ENCODE peak calls at places on chromosome 14, in six cellular contexts. X is psoas muscle, U is pancreas, Q is ovary, V is MM.1S, A is sigmoid colon. N is an unnamed sample. For H3K4me1, the result is how much of the 10 kb centered on the place peaks cover.

GRCh38 chr14:55942101-55942645 is 176.0 kb upstream of the PELI2 start:
- DNase-seq in X (no peak), U (no peak), Q (no peak), V (no peak), A (no peak), N (no peak)

GRCh38 chr14:49992901-49993335 is 100.0 kb downstream of the ARF6 start:
- DNase-seq in X (peak), U (no peak), Q (no peak), V (no peak), A (no peak), N (no peak)

GRCh38 chr14:69378274-69378673 is 19.8 kb downstream of the ERH start:
- DNase-seq in X (no peak), U (no peak), Q (no peak), V (no peak), A (no peak), N (no peak)

GRCh38 chr14:67674139-67674479 is 323 bp downstream of the VTI1B start:
- DNase-seq in X (peak), U (peak), Q (peak), V (peak), A (peak), N (peak)

GRCh38 chr14:92254786-92255185 is 68.2 kb upstream of the SLC24A4 start:
- DNase-seq in X (peak), U (peak), Q (peak), V (no peak), A (peak), N (peak)

GRCh38 chr14:104582005-104582404 is 2.4 kb downstream of the C14orf180 start:
- DNase-seq in X (peak), U (no peak), Q (no peak), V (no peak), A (no peak), N (peak)

GRCh38 chr14:68970096-68970612 is 8.9 kb downstream of the ACTN1 start:
- DNase-seq in X (no peak), U (no peak), Q (no peak), V (peak), A (peak), N (peak)

GRCh38 chr14:88421286-88421685 is 35.8 kb downstream of the SPATA7 start:
- DNase-seq in X (no peak), U (no peak), Q (no peak), V (no peak), A (no peak), N (no peak)

DNA sequence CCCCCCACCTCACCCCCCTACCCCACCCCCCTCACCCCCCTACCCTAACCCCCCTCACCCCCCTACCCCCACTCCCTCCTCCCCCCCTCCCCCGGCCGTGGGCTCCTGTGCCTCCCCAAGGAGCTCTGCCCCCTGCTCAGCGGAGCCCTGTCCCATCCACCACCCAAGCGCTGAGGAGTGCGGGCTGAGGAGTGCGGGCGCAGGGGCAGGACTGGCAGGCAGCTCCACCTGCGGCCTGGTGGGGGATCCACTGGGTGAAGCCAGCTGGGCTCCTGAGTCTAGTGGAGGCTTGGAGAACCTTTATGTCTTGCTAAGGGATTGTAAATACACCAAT is 2.3 kb upstream of the JPH4 start:
- DNase-seq in X (no peak), U (no peak), Q (no peak), V (no peak), A (peak), N (no peak)
- H3K4me3 ChIP-seq in X (no peak), U (no peak), Q (no peak), V (no peak), A (no peak), N (no peak)

GRCh38 chr14:23079716-23080115 is 15.2 kb downstream of the ACIN1 start:
- DNase-seq in X (no peak), U (no peak), Q (no peak), V (no peak), A (no peak), N (no peak)
- H3K4me1 ChIP-seq in X (under half), U (under half), Q (under half), V (under half), A (under half), N (under half)

GRCh38 chr14:21383848-21384493 is at the start of gene SUPT16H:
- DNase-seq in X (peak), U (peak), Q (peak), V (peak), A (peak), N (peak)

GRCh38 chr14:21384494-21384851 is 654 bp upstream of the SUPT16H start:
- DNase-seq in X (no peak), U (no peak), Q (no peak), V (peak), A (no peak), N (no peak)

GRCh38 chr14:21385170-21385904 is 1.5 kb upstream of the SUPT16H start:
- DNase-seq in X (no peak), U (no peak), Q (no peak), V (no peak), A (no peak), N (no peak)

GRCh38 chr14:21382095-21382494 is 1.7 kb downstream of the SUPT16H start:
- DNase-seq in X (no peak), U (no peak), Q (no peak), V (no peak), A (no peak), N (no peak)

DNA sequence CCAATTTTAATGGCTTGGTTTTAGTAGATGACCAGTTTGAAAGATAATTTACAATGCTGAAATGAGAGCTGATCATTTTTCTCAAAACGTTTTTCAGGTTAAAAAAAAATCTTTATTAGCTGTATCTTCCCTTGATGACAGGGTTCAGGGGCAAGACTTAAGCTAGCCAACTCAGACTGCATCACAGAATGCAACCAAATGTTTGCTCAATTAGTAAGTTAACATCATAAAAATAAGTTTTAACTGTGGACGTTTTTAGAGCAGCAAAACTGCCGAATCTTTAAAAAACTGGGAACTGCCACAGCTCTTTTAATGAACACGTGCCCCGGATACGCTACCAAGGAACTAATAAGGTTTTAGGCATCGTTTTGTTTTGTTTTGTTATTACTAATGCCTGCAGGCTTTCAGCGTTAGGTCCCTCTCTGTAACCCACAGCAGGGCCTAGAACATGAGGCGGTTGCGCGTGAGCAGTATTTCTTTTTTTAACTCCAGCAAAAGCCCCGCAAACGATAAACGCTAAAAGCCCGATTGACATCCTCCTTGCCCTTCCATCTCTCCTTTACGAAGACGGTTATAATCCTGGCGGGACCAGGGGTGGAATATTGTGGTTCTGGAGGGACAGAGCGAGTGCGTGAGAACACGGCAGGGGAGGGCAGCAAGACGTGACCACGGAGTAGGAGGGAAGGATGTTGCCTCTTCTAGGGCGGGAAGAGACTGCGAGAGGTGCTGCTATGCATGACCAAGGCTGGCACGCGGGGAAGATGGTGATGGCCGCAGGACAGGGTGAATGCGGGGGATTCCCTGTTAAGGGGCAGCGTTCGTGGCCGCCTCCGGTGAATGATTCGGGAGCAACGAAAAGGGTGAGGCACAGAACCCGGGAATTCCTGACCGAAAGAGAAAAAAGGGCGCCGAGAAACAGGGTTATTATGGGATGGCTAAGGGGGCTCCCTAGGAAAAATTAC is 652 bp downstream of the SUPT16H start:
- DNase-seq in X (peak), U (peak), Q (no peak), V (peak), A (peak), N (peak)
- H3K27ac ChIP-seq in X (peak), U (peak), Q (no peak), V (peak), A (peak), N (peak)

GRCh38 chr14:21109377-21110260 is 8.8 kb downstream of the TMEM253 start:
- DNase-seq in X (no peak), U (no peak), Q (no peak), V (no peak), A (no peak), N (no peak)
- H3K4me3 ChIP-seq in X (no peak), U (no peak), Q (no peak), V (peak), A (no peak), N (no peak)

GRCh38 chr14:98926802-98927201 is 345.2 kb downstream of the BCL11B start:
- DNase-seq in X (no peak), U (no peak), Q (no peak), V (no peak), A (peak), N (peak)

GRCh38 chr14:98926151-98926550 is 345.8 kb downstream of the BCL11B start:
- DNase-seq in X (no peak), U (no peak), Q (no peak), V (no peak), A (peak), N (peak)

GRCh38 chr14:98923596-98923995 is 348.4 kb downstream of the BCL11B start:
- DNase-seq in X (no peak), U (no peak), Q (no peak), V (no peak), A (no peak), N (no peak)

GRCh38 chr14:98925362-98926040 is 346.5 kb downstream of the BCL11B start:
- DNase-seq in X (no peak), U (no peak), Q (no peak), V (peak), A (peak), N (no peak)

GRCh38 chr14:98924046-98924445 is 348.0 kb downstream of the BCL11B start:
- DNase-seq in X (no peak), U (no peak), Q (no peak), V (no peak), A (peak), N (no peak)
- H3K4me1 ChIP-seq in X (under half), U (under half), Q (under half), V (under half), A (under half), N (under half)

DNA sequence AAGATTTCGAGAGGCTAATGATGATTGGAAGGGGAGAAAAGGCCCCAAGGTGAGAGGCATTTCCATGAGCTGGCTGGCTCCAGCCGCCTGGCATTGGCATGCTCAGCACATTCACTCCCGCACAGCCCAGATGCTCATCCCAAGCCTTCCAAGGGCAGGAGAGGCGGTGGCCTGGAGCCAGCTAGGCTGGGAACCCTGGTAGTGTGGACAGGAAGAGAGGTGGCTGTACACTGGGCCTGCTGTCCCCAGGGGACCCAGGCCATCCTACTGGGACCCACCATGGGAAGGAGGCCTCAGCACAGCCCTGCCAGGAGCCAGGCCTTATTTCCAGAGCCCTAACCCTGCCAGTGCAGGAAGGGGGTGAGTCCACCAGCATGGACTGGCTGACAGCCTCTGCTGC is 72.1 kb downstream of the SPTB start:
- DNase-seq in X (peak), U (no peak), Q (no peak), V (no peak), A (no peak), N (no peak)
- H3K27ac ChIP-seq in X (peak), U (no peak), Q (no peak), V (no peak), A (no peak), N (peak)

DNA sequence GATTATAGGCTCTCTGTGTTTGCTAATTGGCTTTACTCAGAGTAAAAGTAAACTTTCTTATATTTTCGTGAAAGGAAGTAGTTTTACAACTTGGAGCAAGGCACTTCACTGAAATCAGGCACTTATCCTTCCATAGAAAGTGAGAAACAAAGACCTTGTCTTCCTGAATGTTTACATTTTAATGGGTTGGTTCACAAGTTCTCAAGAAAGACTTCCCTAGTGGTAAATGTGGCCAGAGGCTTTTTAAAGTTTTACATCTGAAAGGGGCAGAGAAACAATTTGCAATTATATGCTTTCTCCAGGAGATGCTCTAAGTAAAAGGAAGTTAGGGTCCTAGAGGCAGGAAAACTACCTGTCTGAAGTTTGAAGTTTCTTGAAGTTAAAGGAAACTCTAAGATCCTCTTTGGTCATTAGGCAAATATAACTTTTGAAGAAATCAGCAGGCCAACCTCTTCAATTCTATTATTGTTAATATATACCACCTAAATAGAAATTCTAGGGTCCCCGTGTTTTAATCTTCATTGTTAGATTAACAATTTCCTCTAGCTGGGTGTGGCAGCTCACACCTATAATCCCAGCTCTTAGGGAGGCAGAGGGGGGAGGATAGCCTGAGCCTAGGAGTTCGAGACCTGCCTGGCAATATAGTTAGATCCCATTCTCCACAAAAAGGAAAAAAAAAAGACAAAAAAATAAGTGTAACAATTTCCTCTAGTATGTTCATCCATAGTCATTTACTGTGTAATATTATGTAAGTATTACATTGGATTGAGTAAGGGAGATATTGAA is 644.9 kb upstream of the FOXG1 start:
- DNase-seq in X (no peak), U (no peak), Q (no peak), V (no peak), A (no peak), N (no peak)
- H3K4me3 ChIP-seq in X (no peak), U (no peak), Q (no peak), V (no peak), A (no peak), N (no peak)

DNA sequence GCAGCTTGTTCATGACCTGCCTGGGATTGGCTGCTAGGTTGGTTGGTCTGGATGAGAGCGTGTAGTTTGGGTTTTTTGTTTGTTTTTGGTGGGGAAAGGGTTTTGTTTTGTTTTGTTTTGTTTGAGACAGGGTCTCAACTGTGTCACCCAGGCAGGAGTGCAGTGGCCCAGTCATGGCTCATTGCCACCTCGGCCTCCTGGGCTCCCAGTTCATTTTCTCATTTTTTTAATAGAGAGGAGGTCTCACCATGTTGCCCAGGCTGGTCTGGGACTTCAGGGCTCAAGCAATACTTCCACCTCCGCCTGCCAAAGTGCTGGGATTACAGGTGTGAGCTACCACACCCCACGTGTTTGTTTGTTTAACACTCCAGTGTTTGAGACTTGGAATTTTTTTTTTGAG is 3.8 kb downstream of the DYNC1H1 start:
- DNase-seq in X (no peak), U (no peak), Q (no peak), V (no peak), A (no peak), N (no peak)
- H3K4me1 ChIP-seq in X (under half), U (under half), Q (under half), V (under half), A (under half), N (under half)

GRCh38 chr14:32434180-32434579 is 105.1 kb downstream of the AKAP6 start:
- DNase-seq in X (no peak), U (no peak), Q (no peak), V (no peak), A (no peak), N (no peak)
- H3K27ac ChIP-seq in X (no peak), U (no peak), Q (no peak), V (no peak), A (peak), N (peak)

N was measured in aorta.